ENCODE peak calls at places on chromosomes 3 and 15, in nine cellular contexts. L is thyroid gland, G is sigmoid colon, J is fibroblast of mammary gland, T is HCT116, O is ELF-1, Z is HEK293T, P is NCI-H774, F is GM06990. Y is an unnamed sample.

GRCh38 chr3:63975705-63976104 is 47.6 kb downstream of the PSMD6 start:
- DNase-seq in J (peak; percentile 90), L (peak; percentile 56), Z (no peak), P (no peak), O (no peak), F (no peak), G (peak; percentile 81), T (no peak), Y (no peak)

GRCh38 chr15:68807249-68807648 is 13.4 kb downstream of the ANP32A start:
- DNase-seq in Z (no peak), O (peak; percentile 82), P (no peak), T (no peak), G (peak; percentile 48), J (no peak), F (no peak), L (no peak), Y (no peak)

GRCh38 chr3:99607151-99607550 is 31.2 kb upstream of the COL8A1 start:
- DNase-seq in F (no peak), G (no peak), T (no peak), J (no peak), Z (no peak), L (no peak), P (no peak), O (no peak), Y (no peak)

GRCh38 chr3:185250247-185250646 is 3.6 kb downstream of the EHHADH start:
- DNase-seq in G (no peak), J (no peak), P (no peak), F (no peak), L (no peak), Z (no peak), O (no peak), T (no peak), Y (no peak)

GRCh38 chr3:48395714-48396113 is 23.7 kb downstream of the FBXW12 start:
- DNase-seq in P (no peak), G (no peak), F (no peak), J (no peak), O (no peak), T (no peak), Z (no peak), L (no peak), Y (no peak)

GRCh38 chr3:8416965-8417364 is 84.7 kb upstream of the LMCD1 start:
- DNase-seq in Z (peak; percentile 12), F (no peak), G (no peak), O (peak; percentile 48), T (peak; percentile 6), P (no peak), L (peak; percentile 27), J (peak; percentile 34), Y (no peak)

GRCh38 chr3:183745300-183746098 is 47.9 kb downstream of the YEATS2 start:
- DNase-seq in P (no peak), T (no peak), L (no peak), G (no peak), F (no peak), Z (no peak), J (no peak), O (peak; percentile 64), Y (peak; percentile 11)

GRCh38 chr3:102537122-102537521 is 102.3 kb downstream of the ZPLD1 start:
- DNase-seq in L (no peak), O (no peak), Z (no peak), J (no peak), F (no peak), P (no peak), G (no peak), T (no peak), Y (no peak)

GRCh38 chr15:41816788-41817187 is 11.1 kb upstream of the JMJD7 start:
- DNase-seq in L (no peak), P (no peak), T (no peak), Z (no peak), G (no peak), J (no peak), F (no peak), O (no peak), Y (no peak)

GRCh38 chr3:11591401-11592266 is 52.1 kb downstream of the VGLL4 start:
- DNase-seq in F (no peak), T (peak; percentile 62), Z (peak; percentile 49), G (peak; percentile 85), P (no peak), O (peak; percentile 93), J (peak; percentile 64), L (peak; percentile 65), Y (no peak)

GRCh38 chr3:86225461-86225860 is 765.5 kb downstream of the VGLL3 start:
- DNase-seq in J (no peak), O (no peak), P (no peak), T (no peak), Z (no peak), G (no peak), L (no peak), F (no peak), Y (no peak)

GRCh38 chr3:158097141-158097540 is 9.1 kb downstream of the SHOX2 start:
- DNase-seq in T (no peak), J (no peak), L (no peak), O (no peak), P (no peak), Z (no peak), F (peak; percentile 18), G (no peak), Y (no peak)

GRCh38 chr3:55647675-55648074 is 160.6 kb upstream of the WNT5A start:
- DNase-seq in P (no peak), L (no peak), T (no peak), G (no peak), F (no peak), Z (no peak), O (no peak), J (no peak), Y (no peak)

GRCh38 chr3:71563827-71564226 is 19.7 kb downstream of the FOXP1 start:
- DNase-seq in Z (no peak), G (no peak), T (no peak), O (no peak), L (no peak), P (no peak), J (no peak), F (no peak), Y (no peak)

GRCh38 chr3:110069641-110070538 is 732.5 kb upstream of the DPPA4 start:
- DNase-seq in L (no peak), P (no peak), O (no peak), Z (no peak), T (no peak), G (no peak), J (peak; percentile 2), F (peak; percentile 7), Y (no peak)

GRCh38 chr15:65666257-65666656 is 44.5 kb downstream of the SLC24A1 start:
- DNase-seq in F (no peak), P (no peak), Z (no peak), J (peak; percentile 82), T (no peak), G (no peak), O (no peak), L (no peak), Y (no peak)

GRCh38 chr15:37217567-37217966 is 117.2 kb upstream of the MEIS2 start:
- DNase-seq in G (no peak), L (no peak), Z (no peak), T (no peak), J (peak; percentile 2), O (no peak), F (no peak), P (no peak), Y (no peak)

GRCh38 chr3:172836390-172836997 is 86.0 kb downstream of the ECT2 start:
- DNase-seq in G (no peak), L (peak; percentile 39), F (no peak), J (peak; percentile 61), P (peak; percentile 18), O (no peak), T (peak; percentile 32), Z (peak; percentile 19), Y (no peak)

GRCh38 chr15:51244366-51244977 is 93.9 kb downstream of the CYP19A1 start:
- DNase-seq in Z (no peak), O (no peak), F (peak; percentile 22), G (no peak), P (no peak), L (no peak), J (peak; percentile 45), T (no peak), Y (no peak)

GRCh38 chr15:70100495-70101331 is 3.0 kb upstream of the TLE3 start:
- DNase-seq in Z (peak; percentile 42), F (peak; percentile 78), T (peak; percentile 27), P (peak; percentile 46), G (peak; percentile 85), O (peak; percentile 88), J (peak; percentile 71), L (peak; percentile 73), Y (no peak)

GRCh38 chr15:31254431-31255175 is 72.0 kb upstream of the KLF13 start:
- DNase-seq in G (no peak), T (no peak), Z (peak; percentile 23), J (peak; percentile 38), P (no peak), O (no peak), F (no peak), L (no peak), Y (no peak)

GRCh38 chr3:16609927-16610580 is 4.8 kb upstream of the DAZL start:
- DNase-seq in L (no peak), T (no peak), G (peak; percentile 73), J (peak; percentile 79), F (no peak), O (no peak), Z (no peak), P (no peak), Y (no peak)

GRCh38 chr3:182464513-182465145 is 328.7 kb upstream of the ATP11B start:
- DNase-seq in L (no peak), P (no peak), J (no peak), T (no peak), F (no peak), G (no peak), Z (no peak), O (no peak), Y (no peak)

GRCh38 chr15:101428758-101429157 is 60.7 kb downstream of the PCSK6 start:
- DNase-seq in G (no peak), P (no peak), T (no peak), Z (no peak), O (peak; percentile 18), L (no peak), F (no peak), J (no peak), Y (no peak)

GRCh38 chr3:10935028-10935427 is 57.5 kb upstream of the SLC6A1 start:
- DNase-seq in F (no peak), L (no peak), Z (no peak), T (no peak), G (peak; percentile 44), O (peak; percentile 11), P (no peak), J (no peak), Y (no peak)

GRCh38 chr3:27345493-27345892 is 23.7 kb downstream of the NEK10 start:
- DNase-seq in F (no peak), J (no peak), L (no peak), O (no peak), Z (no peak), P (no peak), T (no peak), G (no peak), Y (no peak)

GRCh38 chr3:10450494-10451440 is 54.6 kb downstream of the ATP2B2 start:
- DNase-seq in L (no peak), O (peak; percentile 10), G (no peak), T (no peak), J (no peak), F (no peak), Z (no peak), P (no peak), Y (no peak)

GRCh38 chr3:186931487-186932280 is 1.4 kb downstream of the ST6GAL1 start:
- DNase-seq in F (peak; percentile 45), L (peak; percentile 79), T (no peak), O (peak; percentile 76), J (peak; percentile 14), P (no peak), Z (no peak), G (no peak), Y (no peak)

GRCh38 chr3:191328963-191329653 is at the start of gene CCDC50:
- DNase-seq in F (peak; percentile 86), L (peak; percentile 93), J (peak; percentile 69), T (no peak), P (peak; percentile 88), G (peak; percentile 93), O (peak; percentile 90), Z (peak; percentile 45), Y (peak; percentile 27)

GRCh38 chr3:8970971-8971589 is 7.8 kb upstream of the RAD18 start:
- DNase-seq in Z (peak; percentile 56), G (no peak), O (peak; percentile 47), F (no peak), P (peak; percentile 3), T (peak; percentile 45), J (peak; percentile 67), L (peak; percentile 67), Y (no peak)

GRCh38 chr3:24683511-24684384 is 189.1 kb upstream of the THRB start:
- DNase-seq in Z (peak; percentile 47), P (peak; percentile 47), T (peak; percentile 28), G (no peak), O (no peak), L (peak; percentile 5), J (peak; percentile 86), F (no peak), Y (no peak)

Y was measured in iPS DF 6.9.